ENCODE peak calls at places on chromosomes 12 and 14, in five cellular contexts. B, L, Y, Q and S are unnamed samples.

GRCh38 chr14:75018684-75019083 is 16.0 kb downstream of the EIF2B2 start:
- DNase-seq in Y (no peak), Q (no peak), B (no peak), L (no peak), S (no peak)

GRCh38 chr12:16880864-16881285 is 274.9 kb upstream of the LMO3 start:
- DNase-seq in L (no peak), Y (no peak), B (peak), Q (peak), S (no peak)

GRCh38 chr14:45610303-45610702 is 357.3 kb upstream of the MIS18BP1 start:
- DNase-seq in B (no peak), Q (peak), L (no peak), Y (peak), S (no peak)

GRCh38 chr12:112380663-112381420 is 1.4 kb downstream of the HECTD4 start:
- DNase-seq in L (no peak), Y (peak), Q (peak), B (peak), S (no peak)

GRCh38 chr14:69460093-69460701 is 24.3 kb upstream of the PLEKHD1 start:
- DNase-seq in B (peak), Y (peak), Q (peak), L (peak), S (peak)

GRCh38 chr14:75452900-75453816 is 25.3 kb downstream of the JDP2 start:
- DNase-seq in Y (peak), L (no peak), B (peak), Q (peak), S (no peak)

GRCh38 chr12:27711312-27711682 is 665 bp downstream of the MRPS35 start:
- DNase-seq in B (no peak), L (no peak), Y (no peak), Q (peak), S (peak)

GRCh38 chr12:26627335-26627734 is 205.7 kb downstream of the ITPR2 start:
- DNase-seq in Y (no peak), B (no peak), Q (no peak), L (no peak), S (no peak)

GRCh38 chr14:68789798-68790655 is 2.8 kb downstream of the ZFP36L1 start:
- DNase-seq in B (no peak), L (no peak), Q (peak), Y (peak), S (no peak)

GRCh38 chr14:70822706-70823185 is 13.4 kb upstream of the MAP3K9 start:
- DNase-seq in Q (peak), L (no peak), Y (peak), B (peak), S (peak)

GRCh38 chr12:47894068-47894467 is 10.7 kb downstream of the VDR start:
- DNase-seq in Y (no peak), B (no peak), Q (no peak), L (no peak), S (peak)

GRCh38 chr14:54489318-54489683 is 521 bp upstream of the GMFB start:
- DNase-seq in Y (no peak), L (no peak), Q (no peak), B (no peak), S (no peak)

GRCh38 chr14:56491299-56492285 is 88.0 kb upstream of the TMEM260 start:
- DNase-seq in L (peak), Q (peak), Y (peak), B (peak), S (peak)

GRCh38 chr12:66584673-66585072 is 94.2 kb downstream of the GRIP1 start:
- DNase-seq in Y (peak), L (no peak), Q (no peak), B (no peak), S (no peak)

GRCh38 chr12:31322651-31323248 is 3.2 kb downstream of the SINHCAF start:
- DNase-seq in Q (peak), B (no peak), Y (peak), L (no peak), S (no peak)

GRCh38 chr12:2160043-2160442 is 107.3 kb downstream of the CACNA1C start:
- DNase-seq in L (no peak), Q (no peak), B (no peak), Y (no peak), S (no peak)

GRCh38 chr14:85247071-85247470 is 282.9 kb upstream of the FLRT2 start:
- DNase-seq in Y (no peak), B (no peak), L (no peak), Q (no peak), S (no peak)

DNA sequence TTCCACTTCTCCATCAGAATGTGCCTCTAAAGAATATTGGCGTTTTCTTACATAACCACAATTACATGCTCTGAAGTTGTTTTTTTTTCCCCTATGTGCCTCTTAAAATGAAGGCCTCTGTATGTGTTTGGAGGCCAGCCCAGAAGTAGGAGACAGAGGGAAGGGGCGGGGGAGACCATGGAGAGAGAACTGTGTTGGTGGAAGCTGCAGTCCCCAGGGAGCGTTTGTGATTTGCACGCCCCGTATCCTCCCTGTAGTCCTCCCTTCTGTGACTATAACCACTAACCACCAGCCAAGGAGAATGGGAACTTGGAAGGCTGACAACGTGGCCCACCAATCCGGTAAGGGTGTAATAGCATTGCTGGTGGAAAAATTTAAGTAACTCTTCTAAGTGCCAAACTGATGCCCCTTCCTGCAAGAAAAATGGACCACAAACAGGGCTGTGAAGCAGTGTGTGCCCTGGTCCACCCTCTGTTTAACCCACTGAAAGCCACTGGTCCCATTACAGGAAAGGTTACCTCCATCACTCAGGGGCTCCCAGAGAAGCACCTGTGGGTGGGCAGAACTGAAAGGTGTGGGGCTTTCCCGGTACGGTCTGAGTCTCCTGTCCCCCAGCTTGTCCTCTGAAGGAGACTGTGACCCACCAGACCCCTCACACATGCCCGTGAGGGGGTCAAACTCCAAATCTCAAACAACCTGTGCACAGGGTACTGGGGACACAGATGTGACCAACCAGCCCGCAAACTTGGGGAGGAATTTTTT is 36.8 kb downstream of the CCDC88C start:
- DNase-seq in B (no peak), L (no peak), Y (no peak), Q (no peak), S (no peak)
- TF ChIP-seq EZH2phosphoT487 in B (no peak), L (no peak), Y (no peak), Q (no peak), S (no peak)

DNA sequence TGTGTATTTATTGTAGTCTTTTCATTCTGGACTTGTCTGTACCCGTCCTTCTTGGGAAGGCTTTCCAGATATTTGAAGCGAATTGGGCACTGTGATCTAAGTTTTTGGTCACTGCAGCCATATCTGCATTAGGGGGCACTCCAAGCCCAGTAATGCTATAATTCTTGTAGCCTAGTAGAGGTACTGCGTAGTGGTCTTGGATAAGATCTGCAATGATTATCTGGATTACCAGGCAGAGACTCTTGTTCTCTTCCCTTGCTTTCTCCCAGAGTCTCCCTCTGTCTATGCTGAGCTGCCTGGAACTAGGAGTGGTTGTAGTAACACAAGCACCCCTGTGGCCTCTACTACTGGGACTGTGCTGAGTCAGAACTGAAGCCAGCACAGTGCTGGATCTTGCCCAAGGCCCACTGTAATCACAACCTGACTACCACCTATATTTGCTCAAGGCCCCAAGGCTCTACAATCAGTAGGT is 30.0 kb downstream of the SLC38A2 start:
- DNase-seq in L (peak), B (no peak), Y (peak), Q (peak), S (no peak)
- TF ChIP-seq EZH2phosphoT487 in L (no peak), B (no peak), Y (no peak), Q (no peak), S (no peak)

GRCh38 chr12:113860950-113861349 is 105.2 kb downstream of the RBM19 start:
- DNase-seq in Y (peak), Q (peak), L (no peak), B (no peak), S (no peak)
- TF ChIP-seq EZH2phosphoT487 in Y (no peak), Q (no peak), L (no peak), B (no peak), S (no peak)

GRCh38 chr14:65320661-65321308 is 91.7 kb upstream of the FUT8 start:
- DNase-seq in B (no peak), Q (no peak), L (no peak), Y (no peak), S (no peak)
- TF ChIP-seq EZH2phosphoT487 in B (no peak), Q (no peak), L (no peak), Y (no peak), S (no peak)

DNA sequence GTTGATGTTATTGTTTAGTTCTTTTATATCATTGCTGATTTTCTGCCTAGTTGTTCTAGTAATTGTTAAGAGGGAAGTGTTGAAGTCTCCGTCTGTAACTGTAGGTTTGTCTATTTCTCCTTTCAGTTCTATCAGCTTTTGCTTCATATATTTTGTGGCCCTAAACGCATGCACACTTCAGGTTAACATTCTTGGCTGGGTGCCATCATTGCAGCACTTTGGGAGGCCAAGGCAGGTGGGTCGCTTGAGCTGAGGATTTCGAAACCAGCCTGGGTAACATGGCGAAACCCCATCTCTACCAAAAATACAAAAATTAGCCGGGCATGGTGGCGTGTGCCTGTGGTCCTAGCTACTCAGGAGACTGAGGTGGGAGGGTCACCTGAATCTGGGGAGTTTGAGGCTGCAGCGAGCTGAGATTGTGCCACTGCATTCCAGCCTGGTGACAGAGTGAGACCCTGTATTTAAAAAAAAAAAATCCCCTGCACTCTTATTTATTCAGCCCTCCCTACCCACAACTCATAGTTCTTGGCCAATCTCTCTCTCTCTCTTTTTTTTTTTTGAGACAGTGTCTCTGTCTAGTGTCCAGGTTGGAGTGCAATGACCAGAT is 28.2 kb upstream of the CFL2 start:
- DNase-seq in Y (no peak), Q (no peak), L (no peak), B (no peak), S (no peak)
- TF ChIP-seq EZH2phosphoT487 in Y (no peak), Q (no peak), L (no peak), B (no peak), S (no peak)

DNA sequence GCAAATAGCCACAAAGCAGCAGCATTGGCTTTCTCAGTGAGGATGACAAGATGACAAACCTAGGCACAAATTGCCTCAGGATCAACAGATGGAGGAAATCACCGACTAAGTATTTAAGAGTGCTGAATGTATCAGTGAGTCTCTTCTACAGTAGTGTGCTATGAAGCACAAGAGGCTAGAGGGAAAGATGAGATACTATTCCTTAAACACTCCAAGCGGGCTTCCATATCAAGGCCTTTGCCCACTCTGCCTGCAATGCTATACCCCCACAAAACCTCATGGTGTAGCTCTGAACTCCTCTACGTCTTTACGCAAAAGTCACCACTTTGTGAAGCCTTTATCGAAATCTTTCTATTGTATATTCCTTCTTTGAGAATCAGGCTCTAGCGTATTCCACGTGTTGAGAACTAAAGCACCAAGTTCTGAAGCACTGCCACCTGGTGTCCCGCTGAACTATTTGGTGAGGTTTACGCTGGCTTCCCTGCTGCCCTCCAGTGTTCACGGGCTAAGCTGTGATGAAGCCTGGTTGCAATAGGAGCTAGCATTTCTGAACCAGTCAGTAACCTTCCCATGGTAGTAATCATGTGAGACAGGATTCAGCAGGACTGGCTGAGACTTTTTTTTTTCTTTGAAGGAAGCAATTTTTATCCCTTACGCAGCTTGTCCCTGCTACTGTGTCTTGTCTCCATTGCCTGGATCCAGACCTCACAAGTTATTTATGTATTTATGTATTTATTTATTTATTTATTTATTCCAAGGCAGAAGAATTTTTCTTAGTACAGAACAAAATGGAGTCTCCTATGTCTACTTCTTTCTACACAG is 426.5 kb upstream of the OR4E1 start:
- DNase-seq in Q (peak), L (peak), B (peak), Y (peak), S (peak)
- TF ChIP-seq EZH2phosphoT487 in Q (no peak), L (no peak), B (no peak), Y (no peak), S (no peak)

GRCh38 chr12:10559241-10559640 is 53.6 kb downstream of the EIF2S3B start:
- DNase-seq in B (no peak), L (no peak), Y (no peak), Q (no peak), S (no peak)
- TF ChIP-seq EZH2phosphoT487 in B (no peak), L (no peak), Y (no peak), Q (no peak), S (no peak)